ENCODE peak calls at places on chromosomes 16 and 17, in seven cellular contexts. One of them, this sample, is unnamed.

GRCh38 chr17:47225911-47226688 is 17.0 kb downstream of the MYL4 start:
- DNase-seq in amygdala: no peak
- DNase-seq in stimulated activated CD8-positive, alpha-beta memory T cell treated with anti-CD3 and anti-CD28 coated beads, Interleukin-12 subunit alpha, Interleukin-12 subunit beta, amount 100 ng/mL, for 1 hour: no peak
- DNase-seq in activated CD4-positive, alpha-beta T cell treated with anti-CD3 and anti-CD28 coated beads, Interleukin-2, amount 10 ng/mL, durations not matched to agents 7 days and 5 days: no peak
- DNase-seq in AG09319: no peak
- DNase-seq in head of caudate nucleus: no peak
- DNase-seq in activated naive CD4-positive, alpha-beta T cell: no peak
- DNase-seq in this sample: no peak

GRCh38 chr16:59719121-59719520 is 985.0 kb upstream of the GOT2 start:
- DNase-seq in activated naive CD4-positive, alpha-beta T cell: no peak
- DNase-seq in AG09319: no peak
- DNase-seq in stimulated activated CD8-positive, alpha-beta memory T cell treated with anti-CD3 and anti-CD28 coated beads, Interleukin-12 subunit alpha, Interleukin-12 subunit beta, amount 100 ng/mL, for 1 hour: no peak
- DNase-seq in amygdala: no peak
- DNase-seq in activated CD4-positive, alpha-beta T cell treated with anti-CD3 and anti-CD28 coated beads, Interleukin-2, amount 10 ng/mL, durations not matched to agents 7 days and 5 days: no peak
- DNase-seq in head of caudate nucleus: no peak
- DNase-seq in this sample: no peak

GRCh38 chr16:77679901-77680300 is 42.4 kb upstream of the NUDT7 start:
- DNase-seq in activated naive CD4-positive, alpha-beta T cell: no peak
- DNase-seq in activated CD4-positive, alpha-beta T cell treated with anti-CD3 and anti-CD28 coated beads, Interleukin-2, amount 10 ng/mL, durations not matched to agents 7 days and 5 days: no peak
- DNase-seq in head of caudate nucleus: no peak
- DNase-seq in stimulated activated CD8-positive, alpha-beta memory T cell treated with anti-CD3 and anti-CD28 coated beads, Interleukin-12 subunit alpha, Interleukin-12 subunit beta, amount 100 ng/mL, for 1 hour: no peak
- DNase-seq in amygdala: no peak
- DNase-seq in AG09319: peak; percentile 8
- DNase-seq in this sample: no peak

GRCh38 chr17:71969500-71969899 is 151.3 kb upstream of the SOX9 start:
- DNase-seq in activated CD4-positive, alpha-beta T cell treated with anti-CD3 and anti-CD28 coated beads, Interleukin-2, amount 10 ng/mL, durations not matched to agents 7 days and 5 days: no peak
- DNase-seq in stimulated activated CD8-positive, alpha-beta memory T cell treated with anti-CD3 and anti-CD28 coated beads, Interleukin-12 subunit alpha, Interleukin-12 subunit beta, amount 100 ng/mL, for 1 hour: no peak
- DNase-seq in head of caudate nucleus: no peak
- DNase-seq in AG09319: no peak
- DNase-seq in amygdala: no peak
- DNase-seq in activated naive CD4-positive, alpha-beta T cell: no peak
- DNase-seq in this sample: no peak

GRCh38 chr17:65064452-65065019 is 8.0 kb upstream of the GNA13 start:
- DNase-seq in activated naive CD4-positive, alpha-beta T cell: no peak
- DNase-seq in amygdala: no peak
- DNase-seq in AG09319: no peak
- DNase-seq in stimulated activated CD8-positive, alpha-beta memory T cell treated with anti-CD3 and anti-CD28 coated beads, Interleukin-12 subunit alpha, Interleukin-12 subunit beta, amount 100 ng/mL, for 1 hour: no peak
- DNase-seq in activated CD4-positive, alpha-beta T cell treated with anti-CD3 and anti-CD28 coated beads, Interleukin-2, amount 10 ng/mL, durations not matched to agents 7 days and 5 days: no peak
- DNase-seq in head of caudate nucleus: no peak
- DNase-seq in this sample: no peak

GRCh38 chr16:30997000-30997886 is 12.2 kb downstream of the HSD3B7 start:
- DNase-seq in amygdala: no peak
- DNase-seq in AG09319: peak; percentile 24
- DNase-seq in activated CD4-positive, alpha-beta T cell treated with anti-CD3 and anti-CD28 coated beads, Interleukin-2, amount 10 ng/mL, durations not matched to agents 7 days and 5 days: peak; percentile 81
- DNase-seq in stimulated activated CD8-positive, alpha-beta memory T cell treated with anti-CD3 and anti-CD28 coated beads, Interleukin-12 subunit alpha, Interleukin-12 subunit beta, amount 100 ng/mL, for 1 hour: peak; percentile 70
- DNase-seq in activated naive CD4-positive, alpha-beta T cell: peak; percentile 46
- DNase-seq in head of caudate nucleus: peak; percentile 70
- DNase-seq in this sample: peak; percentile 16

GRCh38 chr16:61595605-61596004 is 440.6 kb downstream of the CDH8 start:
- DNase-seq in head of caudate nucleus: no peak
- DNase-seq in activated naive CD4-positive, alpha-beta T cell: no peak
- DNase-seq in amygdala: no peak
- DNase-seq in stimulated activated CD8-positive, alpha-beta memory T cell treated with anti-CD3 and anti-CD28 coated beads, Interleukin-12 subunit alpha, Interleukin-12 subunit beta, amount 100 ng/mL, for 1 hour: no peak
- DNase-seq in AG09319: no peak
- DNase-seq in activated CD4-positive, alpha-beta T cell treated with anti-CD3 and anti-CD28 coated beads, Interleukin-2, amount 10 ng/mL, durations not matched to agents 7 days and 5 days: no peak
- DNase-seq in this sample: no peak

GRCh38 chr17:1203967-1204291 is 24.1 kb upstream of the ABR start:
- DNase-seq in stimulated activated CD8-positive, alpha-beta memory T cell treated with anti-CD3 and anti-CD28 coated beads, Interleukin-12 subunit alpha, Interleukin-12 subunit beta, amount 100 ng/mL, for 1 hour: no peak
- DNase-seq in amygdala: no peak
- DNase-seq in head of caudate nucleus: no peak
- DNase-seq in activated CD4-positive, alpha-beta T cell treated with anti-CD3 and anti-CD28 coated beads, Interleukin-2, amount 10 ng/mL, durations not matched to agents 7 days and 5 days: no peak
- DNase-seq in activated naive CD4-positive, alpha-beta T cell: no peak
- DNase-seq in AG09319: no peak
- DNase-seq in this sample: no peak

GRCh38 chr17:2138318-2138717 is 83.4 kb downstream of the HIC1 start:
- DNase-seq in activated CD4-positive, alpha-beta T cell treated with anti-CD3 and anti-CD28 coated beads, Interleukin-2, amount 10 ng/mL, durations not matched to agents 7 days and 5 days: peak; percentile 41
- DNase-seq in activated naive CD4-positive, alpha-beta T cell: no peak
- DNase-seq in stimulated activated CD8-positive, alpha-beta memory T cell treated with anti-CD3 and anti-CD28 coated beads, Interleukin-12 subunit alpha, Interleukin-12 subunit beta, amount 100 ng/mL, for 1 hour: no peak
- DNase-seq in head of caudate nucleus: no peak
- DNase-seq in AG09319: no peak
- DNase-seq in amygdala: no peak
- DNase-seq in this sample: no peak

GRCh38 chr16:10983175-10983558 is 38.8 kb downstream of the CLEC16A start:
- DNase-seq in activated naive CD4-positive, alpha-beta T cell: no peak
- DNase-seq in amygdala: no peak
- DNase-seq in activated CD4-positive, alpha-beta T cell treated with anti-CD3 and anti-CD28 coated beads, Interleukin-2, amount 10 ng/mL, durations not matched to agents 7 days and 5 days: peak; percentile 28
- DNase-seq in AG09319: no peak
- DNase-seq in stimulated activated CD8-positive, alpha-beta memory T cell treated with anti-CD3 and anti-CD28 coated beads, Interleukin-12 subunit alpha, Interleukin-12 subunit beta, amount 100 ng/mL, for 1 hour: no peak
- DNase-seq in head of caudate nucleus: no peak
- DNase-seq in this sample: no peak

GRCh38 chr17:44279586-44280344 is 11.8 kb upstream of the SLC4A1 start:
- DNase-seq in head of caudate nucleus: peak; percentile 68
- DNase-seq in activated naive CD4-positive, alpha-beta T cell: no peak
- DNase-seq in AG09319: peak; percentile 46
- DNase-seq in activated CD4-positive, alpha-beta T cell treated with anti-CD3 and anti-CD28 coated beads, Interleukin-2, amount 10 ng/mL, durations not matched to agents 7 days and 5 days: peak; percentile 15
- DNase-seq in amygdala: peak; percentile 32
- DNase-seq in stimulated activated CD8-positive, alpha-beta memory T cell treated with anti-CD3 and anti-CD28 coated beads, Interleukin-12 subunit alpha, Interleukin-12 subunit beta, amount 100 ng/mL, for 1 hour: no peak
- DNase-seq in this sample: peak; percentile 5

GRCh38 chr16:78122774-78123315 is 23.4 kb downstream of the WWOX start:
- DNase-seq in activated naive CD4-positive, alpha-beta T cell: no peak
- DNase-seq in amygdala: peak; percentile 31
- DNase-seq in AG09319: no peak
- DNase-seq in activated CD4-positive, alpha-beta T cell treated with anti-CD3 and anti-CD28 coated beads, Interleukin-2, amount 10 ng/mL, durations not matched to agents 7 days and 5 days: peak; percentile 14
- DNase-seq in stimulated activated CD8-positive, alpha-beta memory T cell treated with anti-CD3 and anti-CD28 coated beads, Interleukin-12 subunit alpha, Interleukin-12 subunit beta, amount 100 ng/mL, for 1 hour: no peak
- DNase-seq in head of caudate nucleus: peak; percentile 84
- DNase-seq in this sample: peak; percentile 24

GRCh38 chr16:3878610-3879009 is 1.9 kb downstream of the CREBBP start:
- DNase-seq in AG09319: no peak
- DNase-seq in activated naive CD4-positive, alpha-beta T cell: no peak
- DNase-seq in head of caudate nucleus: peak; percentile 50
- DNase-seq in amygdala: no peak
- DNase-seq in activated CD4-positive, alpha-beta T cell treated with anti-CD3 and anti-CD28 coated beads, Interleukin-2, amount 10 ng/mL, durations not matched to agents 7 days and 5 days: no peak
- DNase-seq in stimulated activated CD8-positive, alpha-beta memory T cell treated with anti-CD3 and anti-CD28 coated beads, Interleukin-12 subunit alpha, Interleukin-12 subunit beta, amount 100 ng/mL, for 1 hour: no peak
- DNase-seq in this sample: no peak

GRCh38 chr16:27374231-27374793 is 27.7 kb upstream of the IL21R start:
- DNase-seq in stimulated activated CD8-positive, alpha-beta memory T cell treated with anti-CD3 and anti-CD28 coated beads, Interleukin-12 subunit alpha, Interleukin-12 subunit beta, amount 100 ng/mL, for 1 hour: no peak
- DNase-seq in activated naive CD4-positive, alpha-beta T cell: no peak
- DNase-seq in activated CD4-positive, alpha-beta T cell treated with anti-CD3 and anti-CD28 coated beads, Interleukin-2, amount 10 ng/mL, durations not matched to agents 7 days and 5 days: peak; percentile 28
- DNase-seq in head of caudate nucleus: no peak
- DNase-seq in AG09319: no peak
- DNase-seq in amygdala: no peak
- DNase-seq in this sample: no peak

GRCh38 chr17:50258647-50259483 is 15.4 kb upstream of the TMEM92 start:
- DNase-seq in AG09319: peak; percentile 69
- DNase-seq in activated CD4-positive, alpha-beta T cell treated with anti-CD3 and anti-CD28 coated beads, Interleukin-2, amount 10 ng/mL, durations not matched to agents 7 days and 5 days: no peak
- DNase-seq in head of caudate nucleus: no peak
- DNase-seq in activated naive CD4-positive, alpha-beta T cell: no peak
- DNase-seq in amygdala: no peak
- DNase-seq in stimulated activated CD8-positive, alpha-beta memory T cell treated with anti-CD3 and anti-CD28 coated beads, Interleukin-12 subunit alpha, Interleukin-12 subunit beta, amount 100 ng/mL, for 1 hour: no peak
- DNase-seq in this sample: no peak

This sample was measured in nucleus accumbens.